ENCODE peak calls at places on chromosomes 16 and 17, in ten cellular contexts. C, I, E, J, O, X, S, T, Z and L are unnamed samples.

GRCh38 chr17:70139449-70139993 is 29.8 kb upstream of the KCNJ2 start:
- DNase-seq in C (no peak), I (no peak), E (no peak), J (no peak), O (no peak), X (no peak), S (no peak), T (no peak), Z (no peak), L (no peak)

GRCh38 chr16:23801387-23801786 is 34.4 kb upstream of the PRKCB start:
- DNase-seq in C (peak; percentile 77), I (peak; percentile 80), E (no peak), J (peak; percentile 58), O (peak; percentile 81), X (no peak), S (peak; percentile 83), T (peak; percentile 86), Z (peak; percentile 45), L (peak; percentile 69)

GRCh38 chr17:79214459-79214858 is 139.8 kb downstream of the ENGASE start:
- DNase-seq in C (no peak), I (no peak), E (no peak), J (no peak), O (no peak), X (no peak), S (no peak), T (peak; percentile 39), Z (no peak), L (no peak)

GRCh38 chr17:27549251-27549919 is 81.6 kb upstream of the LGALS9 start:
- DNase-seq in C (peak; percentile 81), I (no peak), E (no peak), J (no peak), O (peak; percentile 78), X (no peak), S (no peak), T (no peak), Z (no peak), L (peak; percentile 77)

GRCh38 chr16:89050868-89051311 is 42.8 kb upstream of the ACSF3 start:
- DNase-seq in C (no peak), I (no peak), E (no peak), J (no peak), O (no peak), X (no peak), S (no peak), T (peak; percentile 68), Z (no peak), L (no peak)

GRCh38 chr16:12862327-12862726 is 39.1 kb upstream of the SHISA9 start:
- DNase-seq in C (no peak), I (no peak), E (no peak), J (no peak), O (no peak), X (no peak), S (no peak), T (no peak), Z (no peak), L (no peak)

GRCh38 chr17:61072648-61073047 is 327.0 kb upstream of the TBX2 start:
- DNase-seq in C (no peak), I (no peak), E (no peak), J (peak; percentile 16), O (no peak), X (no peak), S (no peak), T (no peak), Z (no peak), L (no peak)

GRCh38 chr16:80299416-80299815 is 241.4 kb upstream of the DYNLRB2 start:
- DNase-seq in C (no peak), I (no peak), E (no peak), J (peak; percentile 45), O (no peak), X (no peak), S (no peak), T (no peak), Z (no peak), L (no peak)

GRCh38 chr16:69448470-69449193 is 24.2 kb downstream of the CYB5B start:
- DNase-seq in C (no peak), I (no peak), E (no peak), J (peak; percentile 38), O (peak; percentile 22), X (no peak), S (no peak), T (no peak), Z (peak; percentile 4), L (peak; percentile 28)

GRCh38 chr17:40490289-40490853 is 11.1 kb downstream of the TNS4 start:
- DNase-seq in C (peak; percentile 64), I (no peak), E (no peak), J (peak; percentile 52), O (peak; percentile 52), X (no peak), S (peak; percentile 34), T (no peak), Z (no peak), L (peak; percentile 86)